ENCODE peak calls at places on chromosome 17, in seven cellular contexts. One of them, this sample, is unnamed.

GRCh38 chr17:45775576-45776011 is 8.5 kb upstream of the CRHR1 start:
- DNase-seq in GM23248: no peak
- DNase-seq in AG10803: peak
- DNase-seq in suprapubic skin: no peak
- DNase-seq in activated T-cell treated with anti-CD3 and anti-CD28 coated beads, Interleukin-2, amount 50 U/mL, for 4 hours: no peak
- DNase-seq in uterus: no peak
- DNase-seq in cardiac fibroblast: no peak
- DNase-seq in this sample: no peak

GRCh38 chr17:17532991-17533390 is 36.8 kb upstream of the RASD1 start:
- DNase-seq in activated T-cell treated with anti-CD3 and anti-CD28 coated beads, Interleukin-2, amount 50 U/mL, for 4 hours: no peak
- DNase-seq in uterus: no peak
- DNase-seq in GM23248: no peak
- DNase-seq in suprapubic skin: no peak
- DNase-seq in AG10803: no peak
- DNase-seq in cardiac fibroblast: no peak
- DNase-seq in this sample: no peak

GRCh38 chr17:12231027-12231682 is 210.5 kb downstream of the MAP2K4 start:
- DNase-seq in GM23248: peak
- DNase-seq in AG10803: peak
- DNase-seq in uterus: peak
- DNase-seq in cardiac fibroblast: peak
- DNase-seq in activated T-cell treated with anti-CD3 and anti-CD28 coated beads, Interleukin-2, amount 50 U/mL, for 4 hours: no peak
- DNase-seq in suprapubic skin: no peak
- DNase-seq in this sample: peak

GRCh38 chr17:413706-414440 is 61.3 kb upstream of the RPH3AL start:
- DNase-seq in uterus: no peak
- DNase-seq in AG10803: no peak
- DNase-seq in GM23248: no peak
- DNase-seq in activated T-cell treated with anti-CD3 and anti-CD28 coated beads, Interleukin-2, amount 50 U/mL, for 4 hours: no peak
- DNase-seq in suprapubic skin: no peak
- DNase-seq in cardiac fibroblast: no peak
- DNase-seq in this sample: no peak

GRCh38 chr17:73624496-73624988 is 19.7 kb downstream of the SDK2 start:
- DNase-seq in GM23248: no peak
- DNase-seq in uterus: no peak
- DNase-seq in cardiac fibroblast: no peak
- DNase-seq in suprapubic skin: no peak
- DNase-seq in AG10803: no peak
- DNase-seq in activated T-cell treated with anti-CD3 and anti-CD28 coated beads, Interleukin-2, amount 50 U/mL, for 4 hours: no peak
- DNase-seq in this sample: no peak

GRCh38 chr17:45225051-45225700 is 3.5 kb downstream of the FMNL1 start:
- DNase-seq in suprapubic skin: no peak
- DNase-seq in GM23248: no peak
- DNase-seq in cardiac fibroblast: no peak
- DNase-seq in uterus: no peak
- DNase-seq in activated T-cell treated with anti-CD3 and anti-CD28 coated beads, Interleukin-2, amount 50 U/mL, for 4 hours: peak
- DNase-seq in AG10803: no peak
- DNase-seq in this sample: no peak

GRCh38 chr17:16423226-16423872 is 8.0 kb downstream of the TRPV2 start:
- DNase-seq in AG10803: no peak
- DNase-seq in suprapubic skin: no peak
- DNase-seq in GM23248: no peak
- DNase-seq in activated T-cell treated with anti-CD3 and anti-CD28 coated beads, Interleukin-2, amount 50 U/mL, for 4 hours: no peak
- DNase-seq in cardiac fibroblast: no peak
- DNase-seq in uterus: no peak
- DNase-seq in this sample: no peak

GRCh38 chr17:2122641-2123302 is 67.9 kb downstream of the HIC1 start:
- DNase-seq in activated T-cell treated with anti-CD3 and anti-CD28 coated beads, Interleukin-2, amount 50 U/mL, for 4 hours: no peak
- DNase-seq in AG10803: peak
- DNase-seq in cardiac fibroblast: peak
- DNase-seq in suprapubic skin: peak
- DNase-seq in uterus: peak
- DNase-seq in GM23248: peak
- DNase-seq in this sample: peak

GRCh38 chr17:12078791-12079190 is 58.1 kb downstream of the MAP2K4 start:
- DNase-seq in AG10803: peak
- DNase-seq in activated T-cell treated with anti-CD3 and anti-CD28 coated beads, Interleukin-2, amount 50 U/mL, for 4 hours: no peak
- DNase-seq in GM23248: peak
- DNase-seq in suprapubic skin: no peak
- DNase-seq in uterus: no peak
- DNase-seq in cardiac fibroblast: peak
- DNase-seq in this sample: peak

GRCh38 chr17:82583720-82584234 is 64.2 kb downstream of the FOXK2 start:
- DNase-seq in suprapubic skin: no peak
- DNase-seq in cardiac fibroblast: no peak
- DNase-seq in GM23248: no peak
- DNase-seq in activated T-cell treated with anti-CD3 and anti-CD28 coated beads, Interleukin-2, amount 50 U/mL, for 4 hours: peak
- DNase-seq in AG10803: no peak
- DNase-seq in uterus: no peak
- DNase-seq in this sample: peak

GRCh38 chr17:39027037-39027436 is 59.8 kb upstream of the FBXO47 start:
- DNase-seq in uterus: peak
- DNase-seq in GM23248: peak
- DNase-seq in activated T-cell treated with anti-CD3 and anti-CD28 coated beads, Interleukin-2, amount 50 U/mL, for 4 hours: no peak
- DNase-seq in AG10803: peak
- DNase-seq in suprapubic skin: peak
- DNase-seq in cardiac fibroblast: peak
- DNase-seq in this sample: peak

GRCh38 chr17:80945736-80946135 is 45.9 kb upstream of the CHMP6 start:
- DNase-seq in AG10803: no peak
- DNase-seq in cardiac fibroblast: no peak
- DNase-seq in uterus: peak
- DNase-seq in suprapubic skin: peak
- DNase-seq in activated T-cell treated with anti-CD3 and anti-CD28 coated beads, Interleukin-2, amount 50 U/mL, for 4 hours: no peak
- DNase-seq in GM23248: no peak
- DNase-seq in this sample: no peak

GRCh38 chr17:48954300-48954755 is 9.7 kb upstream of the SNF8 start:
- DNase-seq in activated T-cell treated with anti-CD3 and anti-CD28 coated beads, Interleukin-2, amount 50 U/mL, for 4 hours: no peak
- DNase-seq in uterus: no peak
- DNase-seq in suprapubic skin: no peak
- DNase-seq in GM23248: peak
- DNase-seq in AG10803: peak
- DNase-seq in cardiac fibroblast: peak
- DNase-seq in this sample: peak

GRCh38 chr17:40536731-40537171 is 28.5 kb downstream of the CCR7 start:
- DNase-seq in GM23248: peak
- DNase-seq in uterus: peak
- DNase-seq in AG10803: peak
- DNase-seq in activated T-cell treated with anti-CD3 and anti-CD28 coated beads, Interleukin-2, amount 50 U/mL, for 4 hours: no peak
- DNase-seq in cardiac fibroblast: peak
- DNase-seq in suprapubic skin: peak
- DNase-seq in this sample: peak

GRCh38 chr17:2025220-2025621 is at the start of gene RTN4RL1:
- DNase-seq in GM23248: peak
- DNase-seq in uterus: peak
- DNase-seq in activated T-cell treated with anti-CD3 and anti-CD28 coated beads, Interleukin-2, amount 50 U/mL, for 4 hours: peak
- DNase-seq in suprapubic skin: peak
- DNase-seq in AG10803: peak
- DNase-seq in cardiac fibroblast: peak
- DNase-seq in this sample: peak

GRCh38 chr17:10727192-10727591 is 2.6 kb downstream of the TMEM220 start:
- DNase-seq in suprapubic skin: no peak
- DNase-seq in uterus: no peak
- DNase-seq in cardiac fibroblast: no peak
- DNase-seq in AG10803: no peak
- DNase-seq in activated T-cell treated with anti-CD3 and anti-CD28 coated beads, Interleukin-2, amount 50 U/mL, for 4 hours: no peak
- DNase-seq in GM23248: peak
- DNase-seq in this sample: no peak

GRCh38 chr17:48628641-48629410 is 2.7 kb upstream of the HOXB9 start:
- DNase-seq in AG10803: no peak
- DNase-seq in suprapubic skin: no peak
- DNase-seq in uterus: no peak
- DNase-seq in activated T-cell treated with anti-CD3 and anti-CD28 coated beads, Interleukin-2, amount 50 U/mL, for 4 hours: no peak
- DNase-seq in cardiac fibroblast: no peak
- DNase-seq in GM23248: no peak
- DNase-seq in this sample: no peak

GRCh38 chr17:51846561-51846960 is 312.0 kb downstream of the CA10 start:
- DNase-seq in GM23248: no peak
- DNase-seq in cardiac fibroblast: no peak
- DNase-seq in suprapubic skin: no peak
- DNase-seq in activated T-cell treated with anti-CD3 and anti-CD28 coated beads, Interleukin-2, amount 50 U/mL, for 4 hours: no peak
- DNase-seq in uterus: no peak
- DNase-seq in AG10803: no peak
- DNase-seq in this sample: no peak

GRCh38 chr17:71361691-71362450 is 758.9 kb upstream of the SOX9 start:
- DNase-seq in uterus: no peak
- DNase-seq in GM23248: peak
- DNase-seq in activated T-cell treated with anti-CD3 and anti-CD28 coated beads, Interleukin-2, amount 50 U/mL, for 4 hours: no peak
- DNase-seq in AG10803: peak
- DNase-seq in suprapubic skin: no peak
- DNase-seq in cardiac fibroblast: peak
- DNase-seq in this sample: peak

GRCh38 chr17:80754846-80755245 is 210.2 kb downstream of the RPTOR start:
- DNase-seq in suprapubic skin: no peak
- DNase-seq in cardiac fibroblast: no peak
- DNase-seq in GM23248: no peak
- DNase-seq in AG10803: no peak
- DNase-seq in uterus: no peak
- DNase-seq in activated T-cell treated with anti-CD3 and anti-CD28 coated beads, Interleukin-2, amount 50 U/mL, for 4 hours: no peak
- DNase-seq in this sample: no peak

GRCh38 chr17:80861892-80862291 is 129.7 kb upstream of the CHMP6 start:
- DNase-seq in cardiac fibroblast: peak
- DNase-seq in activated T-cell treated with anti-CD3 and anti-CD28 coated beads, Interleukin-2, amount 50 U/mL, for 4 hours: peak
- DNase-seq in suprapubic skin: no peak
- DNase-seq in GM23248: peak
- DNase-seq in AG10803: peak
- DNase-seq in uterus: no peak
- DNase-seq in this sample: peak

GRCh38 chr17:78828470-78829185 is 12.0 kb downstream of the USP36 start:
- DNase-seq in cardiac fibroblast: peak
- DNase-seq in GM23248: peak
- DNase-seq in AG10803: peak
- DNase-seq in uterus: no peak
- DNase-seq in activated T-cell treated with anti-CD3 and anti-CD28 coated beads, Interleukin-2, amount 50 U/mL, for 4 hours: no peak
- DNase-seq in suprapubic skin: no peak
- DNase-seq in this sample: peak

GRCh38 chr17:33261911-33262665 is 31.0 kb downstream of the ASIC2 start:
- DNase-seq in cardiac fibroblast: no peak
- DNase-seq in GM23248: no peak
- DNase-seq in suprapubic skin: no peak
- DNase-seq in AG10803: no peak
- DNase-seq in uterus: no peak
- DNase-seq in activated T-cell treated with anti-CD3 and anti-CD28 coated beads, Interleukin-2, amount 50 U/mL, for 4 hours: no peak
- DNase-seq in this sample: no peak

GRCh38 chr17:38815576-38816193 is 9.4 kb downstream of the CWC25 start:
- DNase-seq in cardiac fibroblast: peak
- DNase-seq in uterus: no peak
- DNase-seq in AG10803: peak
- DNase-seq in activated T-cell treated with anti-CD3 and anti-CD28 coated beads, Interleukin-2, amount 50 U/mL, for 4 hours: no peak
- DNase-seq in suprapubic skin: no peak
- DNase-seq in GM23248: peak
- DNase-seq in this sample: peak

GRCh38 chr17:77840156-77840555 is 118.3 kb upstream of the TNRC6C start:
- DNase-seq in AG10803: no peak
- DNase-seq in uterus: no peak
- DNase-seq in activated T-cell treated with anti-CD3 and anti-CD28 coated beads, Interleukin-2, amount 50 U/mL, for 4 hours: no peak
- DNase-seq in GM23248: no peak
- DNase-seq in cardiac fibroblast: peak
- DNase-seq in suprapubic skin: peak
- DNase-seq in this sample: no peak

GRCh38 chr17:4733073-4733531 is 1.9 kb downstream of the MED11 start:
- DNase-seq in cardiac fibroblast: no peak
- DNase-seq in GM23248: no peak
- DNase-seq in activated T-cell treated with anti-CD3 and anti-CD28 coated beads, Interleukin-2, amount 50 U/mL, for 4 hours: no peak
- DNase-seq in suprapubic skin: no peak
- DNase-seq in AG10803: no peak
- DNase-seq in uterus: no peak
- DNase-seq in this sample: no peak

This sample was measured in fibroblast of mammary gland.